ENCODE peak calls at places on chromosome 10, in five cellular contexts. Z is Panc1, F is AG04450, J is NB4, K is heart left ventricle. P is an unnamed sample.

GRCh38 chr10:63698815-63699205 is 177.6 kb downstream of the REEP3 start:
- DNase-seq in Z (no peak), K (no peak), F (no peak), J (no peak), P (no peak)

GRCh38 chr10:125001313-125002043 is 59.6 kb downstream of the ZRANB1 start:
- DNase-seq in K (peak), J (no peak), F (no peak), Z (no peak), P (no peak)

GRCh38 chr10:71801357-71801756 is 28.0 kb upstream of the VSIR start:
- DNase-seq in J (peak), K (no peak), F (no peak), Z (no peak), P (peak)

GRCh38 chr10:72328045-72328828 is 26.5 kb downstream of the DNAJB12 start:
- DNase-seq in F (no peak), J (peak), Z (peak), K (peak), P (no peak)

GRCh38 chr10:47332946-47333345 is 10.7 kb downstream of the GDF2 start:
- DNase-seq in J (no peak), F (no peak), K (no peak), Z (no peak), P (no peak)

GRCh38 chr10:129877773-129878371 is 86.2 kb downstream of the EBF3 start:
- DNase-seq in F (no peak), K (no peak), J (peak), Z (peak), P (no peak)

GRCh38 chr10:26438534-26439269 is 561 bp downstream of the APBB1IP start:
- DNase-seq in K (peak), F (no peak), J (peak), Z (no peak), P (no peak)

GRCh38 chr10:69573056-69573806 is at the start of gene NEUROG3:
- DNase-seq in J (peak), K (no peak), F (no peak), Z (no peak), P (no peak)

GRCh38 chr10:7471720-7472367 is 61.0 kb upstream of the SFMBT2 start:
- DNase-seq in K (no peak), Z (no peak), F (no peak), J (peak), P (peak)

GRCh38 chr10:101010329-101010728 is 10.7 kb downstream of the LZTS2 start:
- DNase-seq in F (no peak), J (no peak), K (no peak), Z (no peak), P (no peak)

GRCh38 chr10:101014230-101014884 is 14.7 kb downstream of the LZTS2 start:
- DNase-seq in K (peak), Z (no peak), J (peak), F (no peak), P (no peak)

GRCh38 chr10:101013365-101013825 is 13.8 kb downstream of the LZTS2 start:
- DNase-seq in J (no peak), Z (no peak), F (no peak), K (no peak), P (no peak)

GRCh38 chr10:101012525-101013364 is 13.1 kb downstream of the LZTS2 start:
- DNase-seq in K (peak), F (peak), Z (no peak), J (peak), P (no peak)

DNA sequence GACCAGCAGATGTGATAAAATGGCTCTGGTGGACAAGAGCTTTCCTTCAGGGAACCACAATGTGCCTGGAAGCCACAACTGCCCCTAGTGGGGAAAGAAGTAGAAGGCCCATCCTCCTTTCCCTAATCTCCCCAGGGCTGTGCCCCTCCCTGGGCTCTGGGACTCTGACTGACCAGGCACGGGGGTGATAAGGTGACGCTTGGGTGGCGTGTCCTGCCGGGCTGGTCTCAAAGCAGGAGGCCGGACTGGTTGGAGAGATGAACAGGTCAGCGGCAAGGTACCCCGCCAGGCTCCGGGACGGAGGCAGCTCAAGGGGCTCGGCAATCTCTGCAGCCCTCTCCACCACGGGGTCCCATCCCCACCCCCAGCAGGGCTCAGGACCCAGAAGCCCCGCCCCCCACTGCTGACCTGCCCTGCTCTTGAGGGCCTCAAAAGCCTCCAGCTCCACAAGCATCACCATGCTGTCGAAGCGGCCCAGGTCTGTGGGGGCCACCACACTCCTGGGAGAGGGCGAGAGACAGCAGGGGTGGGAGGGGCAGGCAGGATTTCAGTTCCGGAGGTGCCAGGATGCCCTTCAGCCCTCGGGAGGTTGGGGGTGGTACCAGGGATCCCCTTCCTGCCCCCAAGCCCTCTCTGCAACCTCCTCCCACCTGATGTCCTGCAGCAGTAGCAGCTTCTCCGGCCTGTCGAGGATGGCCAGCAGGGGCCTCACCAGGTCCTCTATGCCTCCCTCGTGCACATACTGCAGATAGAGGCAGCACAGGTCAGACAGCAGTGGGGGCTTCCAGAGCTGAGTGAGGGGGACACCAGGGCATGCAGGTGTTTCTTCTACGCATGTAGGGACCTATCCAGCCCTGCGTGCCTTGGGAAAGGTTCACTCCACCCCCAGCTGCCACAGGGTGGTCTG is 12.2 kb downstream of the LZTS2 start:
- DNase-seq in Z (no peak), F (no peak), K (no peak), J (no peak), P (no peak)
- TF ChIP-seq CTCF in Z (peak), F (peak), K (no peak), J (no peak), P (peak)

GRCh38 chr10:102650655-102651454 is 6.6 kb downstream of the TRIM8 start:
- DNase-seq in Z (no peak), J (no peak), F (no peak), K (no peak), P (no peak)

GRCh38 chr10:102648269-102648888 is 4.1 kb downstream of the TRIM8 start:
- DNase-seq in K (no peak), F (no peak), Z (no peak), J (no peak), P (no peak)

GRCh38 chr10:102649770-102650654 is 5.7 kb downstream of the TRIM8 start:
- DNase-seq in K (no peak), J (no peak), Z (no peak), F (no peak), P (no peak)

GRCh38 chr10:102647433-102648268 is 3.4 kb downstream of the TRIM8 start:
- DNase-seq in J (peak), K (no peak), Z (no peak), F (no peak), P (no peak)

GRCh38 chr10:102648889-102649752 is 4.8 kb downstream of the TRIM8 start:
- DNase-seq in Z (no peak), F (no peak), K (no peak), J (no peak), P (no peak)
- H3K4me3 ChIP-seq in Z (no peak), F (peak), K (peak), J (peak), P (peak)

DNA sequence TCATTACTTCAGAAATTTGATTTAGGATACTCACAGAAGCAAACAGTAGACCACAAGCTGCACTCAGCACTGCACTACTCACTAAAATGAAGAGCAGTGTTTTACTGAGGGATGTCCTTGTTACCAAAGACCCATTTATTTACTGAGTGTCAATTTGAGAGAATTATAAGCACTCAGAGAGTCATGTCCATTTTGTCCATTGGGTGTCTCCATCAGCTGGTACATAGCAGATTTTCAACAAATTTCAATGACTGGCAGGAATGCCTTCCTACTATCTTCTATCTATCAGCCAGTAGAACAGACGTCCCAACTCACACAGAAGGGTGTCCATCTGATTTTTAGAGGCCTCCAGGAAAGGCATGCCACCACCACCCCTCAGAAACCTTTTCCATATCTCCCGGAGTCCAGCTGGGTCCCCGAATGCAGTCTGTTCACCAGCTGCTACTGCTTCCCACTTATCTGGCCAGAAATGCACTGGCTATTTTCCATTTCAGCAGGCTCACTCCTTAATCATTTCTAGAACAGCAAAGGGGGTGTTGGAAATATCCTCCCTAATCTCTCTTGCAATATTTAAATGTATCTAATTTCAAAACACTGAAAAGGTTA is 1164.2 kb upstream of the CELF2 start:
- DNase-seq in J (no peak), F (no peak), K (peak), Z (no peak), P (no peak)
- TF ChIP-seq CTCF in J (no peak), F (no peak), K (no peak), Z (no peak), P (no peak)

GRCh38 chr10:3111626-3112220 is 44.4 kb downstream of the PFKP start:
- DNase-seq in Z (no peak), J (no peak), F (no peak), K (peak), P (no peak)
- H3K4me3 ChIP-seq in Z (no peak), J (no peak), F (no peak), K (no peak), P (no peak)

GRCh38 chr10:43068136-43068395 is 8.8 kb upstream of the RET start:
- DNase-seq in Z (no peak), K (no peak), F (no peak), J (no peak), P (no peak)

GRCh38 chr10:43071881-43072650 is 4.8 kb upstream of the RET start:
- DNase-seq in F (no peak), K (no peak), J (no peak), Z (no peak), P (no peak)

GRCh38 chr10:43069597-43069996 is 7.3 kb upstream of the RET start:
- DNase-seq in F (no peak), K (no peak), J (no peak), Z (no peak), P (no peak)

GRCh38 chr10:43068781-43069515 is 7.9 kb upstream of the RET start:
- DNase-seq in J (no peak), Z (no peak), F (no peak), K (no peak), P (no peak)

GRCh38 chr10:43070121-43071085 is 6.5 kb upstream of the RET start:
- DNase-seq in Z (no peak), F (no peak), J (no peak), K (no peak), P (no peak)
- TF ChIP-seq CTCF in Z (no peak), F (no peak), J (no peak), K (no peak), P (no peak)

P was measured in GM12864.